ENCODE peak calls at places on chromosomes 11 and 22, in four cellular contexts. F is GM23248, C is GM23338, W is transverse colon. X is an unnamed sample.

GRCh38 chr11:117663389-117663788 is 133.6 kb downstream of the DSCAML1 start:
- DNase-seq in F (no peak), C (no peak), W (no peak), X (no peak)

GRCh38 chr11:66218846-66219620 is 49.4 kb upstream of the RAB1B start:
- DNase-seq in F (no peak), C (no peak), W (no peak), X (no peak)

GRCh38 chr11:66261578-66261977 is 6.9 kb upstream of the RAB1B start:
- DNase-seq in F (no peak), C (no peak), W (no peak), X (peak; percentile 73)

GRCh38 chr22:41524283-41524682 is 20.0 kb downstream of the POLR3H start:
- DNase-seq in F (no peak), C (no peak), W (peak; percentile 59), X (no peak)

GRCh38 chr11:67022961-67023956 is at the start of gene SYT12:
- DNase-seq in F (peak; percentile 61), C (peak; percentile 69), W (no peak), X (no peak)

GRCh38 chr11:125429807-125430678 is 66.0 kb downstream of the FEZ1 start:
- DNase-seq in F (no peak), C (no peak), W (no peak), X (no peak)

GRCh38 chr11:2794419-2794795 is 91.2 kb downstream of the CDKN1C start:
- DNase-seq in F (no peak), C (no peak), W (no peak), X (peak; percentile 38)

GRCh38 chr11:22690891-22691290 is 24.5 kb downstream of the GAS2 start:
- DNase-seq in F (no peak), C (no peak), W (no peak), X (no peak)

GRCh38 chr11:121421149-121421906 is 30.8 kb upstream of the SORL1 start:
- DNase-seq in F (peak; percentile 24), C (peak; percentile 45), W (no peak), X (no peak)

GRCh38 chr11:57597461-57597892 is at the start of gene SERPING1:
- DNase-seq in F (peak; percentile 53), C (peak; percentile 66), W (peak; percentile 48), X (peak; percentile 72)

GRCh38 chr22:41979423-41980250 is 10.4 kb downstream of the SEPTIN3 start:
- DNase-seq in F (no peak), C (no peak), W (no peak), X (no peak)

GRCh38 chr11:93220078-93220477 is 22.3 kb upstream of the SLC36A4 start:
- DNase-seq in F (no peak), C (no peak), W (no peak), X (no peak)

DNA sequence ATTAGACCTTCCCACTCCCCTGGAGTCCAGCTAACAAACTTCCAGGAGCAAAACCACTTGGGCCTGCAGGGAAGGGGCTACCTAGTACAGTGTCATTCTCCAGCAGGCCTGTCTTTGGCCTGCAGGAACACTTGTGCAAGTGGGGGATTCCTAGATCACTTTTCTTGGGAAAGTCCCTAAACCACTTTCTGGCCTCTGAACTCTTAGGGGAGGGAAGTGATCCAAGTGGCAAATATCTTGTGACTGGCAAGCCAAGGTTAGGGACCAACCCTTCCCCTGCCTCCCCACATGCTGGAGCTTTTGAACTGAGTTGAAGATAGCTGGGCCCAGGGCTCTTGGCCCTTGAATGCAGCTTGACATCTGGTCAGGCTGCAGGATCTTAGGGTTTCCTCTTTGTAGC is 17.2 kb downstream of the PPFIBP2 start:
- DNase-seq in F (no peak), C (no peak), W (no peak), X (no peak)
- H3K27me3 ChIP-seq in F (no peaks in the 10 kb centered on the region), C (no peaks in the 10 kb centered on the region), W (no peaks in the 10 kb centered on the region), X (no peaks in the 10 kb centered on the region)

GRCh38 chr11:31913985-31914384 is 102.9 kb upstream of the PAX6 start:
- DNase-seq in F (no peak), C (no peak), W (no peak), X (no peak)
- H3K27me3 ChIP-seq in F (no peaks in the 10 kb centered on the region), C (no peaks in the 10 kb centered on the region), W (no peaks in the 10 kb centered on the region), X (peaks cover 10% of the 10 kb centered on the region)

GRCh38 chr11:128521697-128522062 is 65.7 kb downstream of the ETS1 start:
- DNase-seq in F (peak; percentile 43), C (no peak), W (no peak), X (peak; percentile 87)

GRCh38 chr11:128520886-128521696 is 66.3 kb downstream of the ETS1 start:
- DNase-seq in F (peak; percentile 42), C (no peak), W (no peak), X (peak; percentile 81)

GRCh38 chr11:128523616-128524015 is 63.7 kb downstream of the ETS1 start:
- DNase-seq in F (peak; percentile 88), C (no peak), W (no peak), X (no peak)

GRCh38 chr11:128522943-128523518 is 64.3 kb downstream of the ETS1 start:
- DNase-seq in F (peak; percentile 57), C (no peak), W (no peak), X (no peak)

DNA sequence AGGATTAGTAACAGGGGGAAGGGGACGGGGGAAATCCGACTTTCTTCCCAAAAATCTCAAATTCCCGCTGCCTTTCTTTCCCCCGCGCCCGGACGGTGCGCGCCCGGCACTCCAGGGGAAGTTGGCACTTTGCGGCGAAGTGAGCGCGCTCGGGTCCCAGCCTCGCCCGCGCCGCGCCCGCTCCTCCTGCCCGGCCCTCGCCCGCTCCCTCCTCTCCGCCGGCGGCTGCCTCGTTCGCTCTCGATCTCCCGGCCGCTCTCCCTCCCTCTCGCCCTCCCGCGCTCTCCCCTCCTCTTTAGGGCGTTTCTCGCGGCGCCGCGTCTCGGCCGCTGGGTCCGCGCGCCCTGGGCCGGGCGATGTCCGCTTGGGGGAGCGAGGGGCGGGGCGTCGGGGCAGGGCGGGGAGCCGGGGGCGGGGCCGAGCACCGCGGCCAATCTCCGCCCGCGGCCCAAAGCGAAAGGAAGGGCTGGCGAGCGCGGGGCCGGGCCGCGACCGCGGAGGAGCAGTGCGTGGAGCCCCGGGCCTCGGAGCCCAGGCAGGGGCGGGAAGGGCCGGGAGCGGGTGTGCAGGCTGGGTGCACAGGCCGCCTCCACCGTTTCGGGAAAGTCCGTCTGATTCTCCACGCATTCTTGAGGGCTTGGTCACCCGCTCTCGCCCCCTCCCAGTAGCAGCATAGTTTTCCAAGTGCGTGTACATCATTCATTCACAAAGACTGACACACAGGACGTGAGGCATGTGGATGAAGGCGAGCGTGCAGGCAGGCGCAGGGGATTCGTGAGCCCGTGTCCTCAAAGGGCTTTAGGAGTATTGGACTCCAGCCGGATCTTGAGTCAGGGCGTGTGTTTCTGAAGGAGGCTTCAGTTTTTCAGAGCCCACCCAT is 65.1 kb downstream of the ETS1 start:
- DNase-seq in F (peak; percentile 99), C (peak; percentile 96), W (peak; percentile 96), X (peak; percentile 99)
- H3K27me3 ChIP-seq in F (no peaks in the 10 kb centered on the region), C (peaks cover 14% of the 10 kb centered on the region), W (no peaks in the 10 kb centered on the region), X (no peaks in the 10 kb centered on the region)

GRCh38 chr11:69393178-69393832 is 88.2 kb upstream of the LINC01488 start:
- DNase-seq in F (no peak), C (no peak), W (no peak), X (peak; percentile 3)
- H3K27me3 ChIP-seq in F (no peaks in the 10 kb centered on the region), C (no peaks in the 10 kb centered on the region), W (no peaks in the 10 kb centered on the region), X (peaks cover 4% of the 10 kb centered on the region)

GRCh38 chr11:44917741-44918140 is 32.9 kb downstream of the TP53I11 start:
- DNase-seq in F (no peak), C (no peak), W (no peak), X (no peak)
- H3K27me3 ChIP-seq in F (peaks cover 3% of the 10 kb centered on the region), C (no peaks in the 10 kb centered on the region), W (no peaks in the 10 kb centered on the region), X (peaks cover 7% of the 10 kb centered on the region)

GRCh38 chr11:119153049-119153818 is 4.4 kb downstream of the ABCG4 start:
- DNase-seq in F (peak; percentile 17), C (peak; percentile 63), W (no peak), X (no peak)
- H3K27me3 ChIP-seq in F (peaks cover 33% of the 10 kb centered on the region), C (peaks cover 33% of the 10 kb centered on the region), W (peaks cover 38% of the 10 kb centered on the region), X (peaks cover 22% of the 10 kb centered on the region)

GRCh38 chr11:15286465-15286864 is 171.7 kb downstream of the INSC start:
- DNase-seq in F (peak; percentile 22), C (no peak), W (no peak), X (no peak)
- H3K27me3 ChIP-seq in F (peaks cover 6% of the 10 kb centered on the region), C (no peaks in the 10 kb centered on the region), W (no peaks in the 10 kb centered on the region), X (no peaks in the 10 kb centered on the region)

GRCh38 chr11:71251761-71252433 is 480 bp downstream of the SHANK2 start:
- DNase-seq in F (peak; percentile 26), C (peak; percentile 79), W (peak; percentile 43), X (peak; percentile 83)
- H3K27me3 ChIP-seq in F (peaks cover 38% of the 10 kb centered on the region), C (peaks cover 6% of the 10 kb centered on the region), W (peaks cover 56% of the 10 kb centered on the region), X (peaks cover 46% of the 10 kb centered on the region)

GRCh38 chr11:11243258-11243789 is 109.7 kb downstream of the CSNK2A3 start:
- DNase-seq in F (peak; percentile 24), C (no peak), W (no peak), X (no peak)
- H3K27me3 ChIP-seq in F (peaks cover 24% of the 10 kb centered on the region), C (no peaks in the 10 kb centered on the region), W (no peaks in the 10 kb centered on the region), X (no peaks in the 10 kb centered on the region)

GRCh38 chr11:123507043-123507442 is 77.0 kb downstream of the GRAMD1B start:
- DNase-seq in F (no peak), C (no peak), W (no peak), X (no peak)

GRCh38 chr11:123505546-123506299 is 75.7 kb downstream of the GRAMD1B start:
- DNase-seq in F (no peak), C (peak; percentile 84), W (no peak), X (no peak)

GRCh38 chr11:123509737-123510578 is 79.9 kb downstream of the GRAMD1B start:
- DNase-seq in F (peak; percentile 77), C (peak; percentile 80), W (no peak), X (no peak)

DNA sequence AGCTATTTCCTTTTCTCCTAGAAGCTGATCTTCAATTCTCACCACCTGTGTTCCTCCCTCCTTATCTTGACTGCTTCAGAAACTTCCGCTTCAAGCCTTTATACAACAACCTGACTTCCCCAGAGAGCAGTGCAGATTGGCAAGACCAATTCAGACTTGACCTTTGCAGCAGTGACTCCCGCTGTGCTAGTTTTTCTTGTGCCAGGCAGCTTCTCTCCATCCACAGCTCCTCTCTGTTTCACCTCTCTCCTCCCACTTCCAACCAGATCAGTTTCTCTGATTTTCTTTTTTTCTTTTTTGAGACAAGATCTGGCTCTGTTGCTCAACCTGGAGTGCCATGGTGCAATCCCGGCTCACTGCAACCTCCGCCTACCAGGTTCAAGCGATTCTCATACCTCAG is 74.3 kb downstream of the GRAMD1B start:
- DNase-seq in F (no peak), C (no peak), W (no peak), X (no peak)
- H3K27me3 ChIP-seq in F (no peaks in the 10 kb centered on the region), C (no peaks in the 10 kb centered on the region), W (no peaks in the 10 kb centered on the region), X (no peaks in the 10 kb centered on the region)